ENCODE peak calls at places on chromosomes 6 and 20, in eight cellular contexts. R is HFFc6; V is non-pigmented ciliary epithelial cell; A is MCF 10A; D is stimulated activated CD8-positive, alpha-beta memory T cell treated with anti-CD3 and anti-CD28 coated beads, Interleukin-15, amount 100 ng/mL, for 24 hours; X is left cardiac atrium; L is stimulated activated CD4-positive, alpha-beta T cell treated with anti-CD3 and anti-CD28 coated beads, Interleukin-2, amount 100 ng/mL, for 48 hours; W is T-helper 2 cell. Q is an unnamed sample.

GRCh38 chr6:111972714-111973678 is 80.9 kb upstream of the CCN6 start:
- DNase-seq in R (peak; percentile 90), V (peak; percentile 91), A (peak; percentile 74), L (peak; percentile 52), W (peak; percentile 62), D (no peak), X (peak; percentile 69), Q (peak; percentile 50)

GRCh38 chr6:303263-303662 is 11.0 kb downstream of the DUSP22 start:
- DNase-seq in L (no peak), X (no peak), A (no peak), W (no peak), D (no peak), R (no peak), V (no peak), Q (no peak)

GRCh38 chr6:17622144-17622543 is 22.0 kb downstream of the FAM8A1 start:
- DNase-seq in V (no peak), W (no peak), R (no peak), X (no peak), L (no peak), A (no peak), D (no peak), Q (no peak)

GRCh38 chr20:60784321-60784720 is 467.7 kb upstream of the CDH4 start:
- DNase-seq in R (no peak), X (no peak), W (no peak), V (no peak), D (no peak), A (no peak), L (no peak), Q (no peak)

GRCh38 chr20:54980321-54980960 is 505.0 kb downstream of the DOK5 start:
- DNase-seq in D (no peak), X (no peak), W (no peak), L (no peak), A (no peak), R (no peak), V (no peak), Q (peak; percentile 44)

GRCh38 chr20:50788045-50788867 is 6.6 kb upstream of the BCAS4 start:
- DNase-seq in D (no peak), W (no peak), L (no peak), R (peak; percentile 77), X (no peak), A (peak; percentile 75), V (no peak), Q (peak; percentile 74)

GRCh38 chr6:162178266-162178665 is 549.3 kb downstream of the PRKN start:
- DNase-seq in X (no peak), W (no peak), A (no peak), V (no peak), L (no peak), R (no peak), D (no peak), Q (no peak)

GRCh38 chr20:63957690-63958441 is 1.6 kb upstream of the UCKL1 start:
- DNase-seq in L (no peak), X (peak; percentile 63), R (no peak), V (no peak), W (no peak), A (peak; percentile 65), D (no peak), Q (peak; percentile 50)

GRCh38 chr6:45640811-45641210 is 263.1 kb upstream of the SUPT3H start:
- DNase-seq in L (no peak), X (no peak), D (no peak), R (no peak), A (no peak), V (no peak), W (no peak), Q (no peak)

GRCh38 chr20:62358728-62359490 is 8.2 kb downstream of the LAMA5 start:
- DNase-seq in L (no peak), V (no peak), D (no peak), W (no peak), R (no peak), A (no peak), X (no peak), Q (no peak)

GRCh38 chr6:1570848-1571247 is 38.9 kb upstream of the FOXC1 start:
- DNase-seq in W (no peak), L (no peak), D (no peak), R (no peak), V (no peak), A (no peak), X (no peak), Q (no peak)

GRCh38 chr6:33431880-33432541 is 12.1 kb downstream of the SYNGAP1 start:
- DNase-seq in V (no peak), W (no peak), A (no peak), L (no peak), X (no peak), D (no peak), R (no peak), Q (no peak)

GRCh38 chr20:53900380-53900999 is 169.9 kb downstream of the BCAS1 start:
- DNase-seq in X (no peak), R (peak; percentile 88), A (peak; percentile 50), V (no peak), L (no peak), D (no peak), W (no peak), Q (peak; percentile 83)

GRCh38 chr6:52230685-52231084 is 13.6 kb downstream of the IL17F start:
- DNase-seq in V (no peak), A (peak; percentile 6), L (no peak), X (no peak), W (no peak), D (no peak), R (no peak), Q (no peak)

GRCh38 chr6:134609862-134610261 is 291.9 kb upstream of the SGK1 start:
- DNase-seq in A (no peak), V (no peak), R (no peak), D (no peak), X (no peak), L (no peak), W (no peak), Q (no peak)

GRCh38 chr6:150152891-150153876 is 10.3 kb downstream of the PPP1R14C start:
- DNase-seq in V (no peak), X (no peak), D (no peak), R (no peak), A (no peak), W (no peak), L (no peak), Q (no peak)

GRCh38 chr6:83190596-83190995 is 2.5 kb downstream of the PGM3 start:
- DNase-seq in W (no peak), X (no peak), V (no peak), D (no peak), A (no peak), R (no peak), L (no peak), Q (no peak)

GRCh38 chr6:100246206-100246605 is 218.5 kb downstream of the SIM1 start:
- DNase-seq in A (no peak), D (no peak), V (no peak), X (no peak), W (no peak), R (no peak), L (no peak), Q (no peak)

GRCh38 chr6:2507638-2508037 is 243.1 kb downstream of the MYLK4 start:
- DNase-seq in X (peak; percentile 37), A (no peak), V (no peak), W (no peak), L (no peak), R (no peak), D (no peak), Q (no peak)

GRCh38 chr20:63472159-63472811 is at the start of gene KCNQ2:
- DNase-seq in D (no peak), W (no peak), R (no peak), X (no peak), L (no peak), V (no peak), A (no peak), Q (no peak)

GRCh38 chr6:106975699-106976032 is 1.1 kb upstream of the CD24 start:
- DNase-seq in W (no peak), V (no peak), A (peak; percentile 5), L (no peak), D (no peak), X (no peak), R (no peak), Q (peak; percentile 26)

GRCh38 chr20:62839261-62839660 is 22.4 kb downstream of the TCFL5 start:
- DNase-seq in L (no peak), R (no peak), X (no peak), W (no peak), A (no peak), V (no peak), D (no peak), Q (no peak)

GRCh38 chr6:70838907-70839285 is 118.0 kb downstream of the B3GAT2 start:
- DNase-seq in L (no peak), R (no peak), W (no peak), D (no peak), A (no peak), V (no peak), X (no peak), Q (no peak)

GRCh38 chr6:87397656-87398055 is 10.1 kb upstream of the CFAP206 start:
- DNase-seq in D (no peak), R (no peak), A (no peak), L (no peak), V (no peak), X (no peak), W (no peak), Q (no peak)

GRCh38 chr6:137777299-137778075 is 89.6 kb upstream of the TNFAIP3 start:
- DNase-seq in L (no peak), A (no peak), R (no peak), V (no peak), X (no peak), W (no peak), D (no peak), Q (no peak)

GRCh38 chr6:137677714-137678113 is 183.5 kb upstream of the OLIG3 start:
- DNase-seq in A (peak; percentile 36), L (no peak), D (no peak), W (no peak), X (no peak), R (no peak), V (no peak), Q (no peak)

GRCh38 chr20:23606652-23607049 is 934 bp upstream of the CST9 start:
- DNase-seq in R (peak; percentile 71), L (peak; percentile 68), W (peak; percentile 40), X (peak; percentile 82), D (peak; percentile 41), A (peak; percentile 86), V (no peak), Q (peak; percentile 88)

GRCh38 chr20:9021699-9022098 is 47.2 kb upstream of the PLCB4 start:
- DNase-seq in W (no peak), V (no peak), A (peak; percentile 21), L (no peak), D (no peak), R (no peak), X (no peak), Q (peak; percentile 16)

GRCh38 chr6:133595076-133595868 is 293.6 kb upstream of the TCF21 start:
- DNase-seq in W (no peak), A (no peak), V (no peak), D (no peak), X (no peak), L (no peak), R (no peak), Q (peak; percentile 72)

GRCh38 chr6:81105998-81106397 is 646.5 kb downstream of the TENT5A start:
- DNase-seq in D (no peak), A (peak; percentile 5), L (no peak), X (no peak), W (no peak), R (no peak), V (no peak), Q (no peak)

GRCh38 chr6:96468681-96469224 is 52.9 kb upstream of the UFL1 start:
- DNase-seq in L (no peak), X (no peak), D (no peak), V (no peak), R (no peak), A (no peak), W (no peak), Q (peak; percentile 35)

GRCh38 chr6:68756454-68757375 is 121.6 kb downstream of the ADGRB3 start:
- DNase-seq in R (no peak), W (no peak), D (no peak), V (no peak), L (no peak), X (no peak), A (no peak), Q (no peak)

GRCh38 chr20:7692478-7692877 is 247.8 kb downstream of the HAO1 start:
- DNase-seq in X (no peak), W (no peak), R (no peak), L (no peak), V (no peak), D (no peak), A (no peak), Q (peak; percentile 76)

Q was measured in PC-3.